ENCODE peak calls at places on chromosome 20, in six cellular contexts. One of them, this sample, is unnamed.

GRCh38 chr20:35395728-35396127 is 16.0 kb downstream of the UQCC1 start:
- DNase-seq in CD8-positive, alpha-beta T cell: no peak
- DNase-seq in fibroblast of lung: peak
- DNase-seq in heart left ventricle: no peak
- DNase-seq in foreskin fibroblast: peak
- DNase-seq in endothelial cell: no peak
- DNase-seq in this sample: no peak

GRCh38 chr20:35327074-35327976 is 35.1 kb upstream of the FAM83C start:
- DNase-seq in CD8-positive, alpha-beta T cell: no peak
- DNase-seq in fibroblast of lung: peak
- DNase-seq in heart left ventricle: no peak
- DNase-seq in foreskin fibroblast: peak
- DNase-seq in endothelial cell: no peak
- DNase-seq in this sample: no peak

GRCh38 chr20:17912916-17913315 is 55.7 kb downstream of the SNX5 start:
- DNase-seq in CD8-positive, alpha-beta T cell: no peak
- DNase-seq in fibroblast of lung: peak
- DNase-seq in heart left ventricle: no peak
- DNase-seq in foreskin fibroblast: peak
- DNase-seq in endothelial cell: no peak
- DNase-seq in this sample: no peak

GRCh38 chr20:47360489-47361267 is 4.2 kb upstream of the ZMYND8 start:
- DNase-seq in CD8-positive, alpha-beta T cell: no peak
- DNase-seq in fibroblast of lung: peak
- DNase-seq in heart left ventricle: peak
- DNase-seq in foreskin fibroblast: peak
- DNase-seq in endothelial cell: peak
- DNase-seq in this sample: peak

GRCh38 chr20:48626938-48627736 is 200.7 kb downstream of the PREX1 start:
- DNase-seq in CD8-positive, alpha-beta T cell: no peak
- DNase-seq in fibroblast of lung: no peak
- DNase-seq in heart left ventricle: no peak
- DNase-seq in foreskin fibroblast: no peak
- DNase-seq in endothelial cell: no peak
- DNase-seq in this sample: no peak

GRCh38 chr20:9079038-9079731 is 10.3 kb downstream of the PLCB4 start:
- DNase-seq in CD8-positive, alpha-beta T cell: no peak
- DNase-seq in fibroblast of lung: no peak
- DNase-seq in heart left ventricle: no peak
- DNase-seq in foreskin fibroblast: no peak
- DNase-seq in endothelial cell: no peak
- DNase-seq in this sample: no peak

GRCh38 chr20:55415567-55416142 is 589.7 kb downstream of the CBLN4 start:
- DNase-seq in CD8-positive, alpha-beta T cell: no peak
- DNase-seq in fibroblast of lung: no peak
- DNase-seq in heart left ventricle: no peak
- DNase-seq in foreskin fibroblast: no peak
- DNase-seq in endothelial cell: no peak
- DNase-seq in this sample: no peak

GRCh38 chr20:3101251-3101650 is 16.7 kb upstream of the AVP start:
- DNase-seq in CD8-positive, alpha-beta T cell: no peak
- DNase-seq in fibroblast of lung: no peak
- DNase-seq in heart left ventricle: no peak
- DNase-seq in foreskin fibroblast: no peak
- DNase-seq in endothelial cell: no peak
- DNase-seq in this sample: no peak

GRCh38 chr20:43771791-43772190 is 45.0 kb upstream of the GTSF1L start:
- DNase-seq in CD8-positive, alpha-beta T cell: no peak
- DNase-seq in fibroblast of lung: no peak
- DNase-seq in heart left ventricle: no peak
- DNase-seq in foreskin fibroblast: no peak
- DNase-seq in endothelial cell: no peak
- DNase-seq in this sample: no peak

GRCh38 chr20:61830956-61831355 is 234.7 kb downstream of the TAF4 start:
- DNase-seq in CD8-positive, alpha-beta T cell: no peak
- DNase-seq in fibroblast of lung: no peak
- DNase-seq in heart left ventricle: no peak
- DNase-seq in foreskin fibroblast: no peak
- DNase-seq in endothelial cell: no peak
- DNase-seq in this sample: no peak

GRCh38 chr20:18224968-18225568 is 63.3 kb upstream of the ZNF133 start:
- DNase-seq in CD8-positive, alpha-beta T cell: no peak
- DNase-seq in fibroblast of lung: peak
- DNase-seq in heart left ventricle: no peak
- DNase-seq in foreskin fibroblast: peak
- DNase-seq in endothelial cell: peak
- DNase-seq in this sample: no peak

GRCh38 chr20:13819885-13820645 is 35.2 kb downstream of the NDUFAF5 start:
- DNase-seq in CD8-positive, alpha-beta T cell: peak
- DNase-seq in fibroblast of lung: peak
- DNase-seq in heart left ventricle: no peak
- DNase-seq in foreskin fibroblast: peak
- DNase-seq in endothelial cell: no peak
- DNase-seq in this sample: no peak

GRCh38 chr20:45080867-45081616 is 19.9 kb downstream of the KCNS1 start:
- DNase-seq in CD8-positive, alpha-beta T cell: no peak
- DNase-seq in fibroblast of lung: peak
- DNase-seq in heart left ventricle: no peak
- DNase-seq in foreskin fibroblast: no peak
- DNase-seq in endothelial cell: peak
- DNase-seq in this sample: no peak
- TF ChIP-seq CTCF in CD8-positive, alpha-beta T cell: peak
- TF ChIP-seq CTCF in fibroblast of lung: peak
- TF ChIP-seq CTCF in heart left ventricle: peak
- TF ChIP-seq CTCF in foreskin fibroblast: peak
- TF ChIP-seq CTCF in endothelial cell: peak
- TF ChIP-seq CTCF in this sample: peak

DNA sequence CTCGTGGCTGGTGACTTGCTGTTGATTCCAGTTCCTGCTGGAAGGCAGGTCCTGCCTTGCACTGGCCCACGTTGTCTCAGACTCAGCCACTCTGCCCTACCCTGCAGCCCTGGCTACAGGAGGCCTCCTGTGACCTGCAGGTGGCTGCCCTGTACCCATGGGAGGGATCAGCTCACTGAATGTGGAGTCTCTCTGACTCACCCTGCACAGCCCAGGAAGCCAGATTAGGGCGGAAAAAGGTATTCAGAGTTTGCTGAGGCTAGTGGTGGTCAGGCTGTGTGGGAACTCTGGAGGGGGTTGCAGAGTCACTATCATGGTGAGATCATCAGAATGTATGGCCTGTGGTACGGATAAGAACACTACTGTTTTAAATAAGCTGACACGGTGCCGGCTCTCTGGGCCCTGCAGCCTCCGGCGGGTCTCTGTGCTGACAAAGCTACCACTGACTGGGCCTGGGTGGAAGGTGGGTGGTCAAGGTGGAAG is 24.7 kb upstream of the PYGB start:
- DNase-seq in CD8-positive, alpha-beta T cell: no peak
- DNase-seq in fibroblast of lung: peak
- DNase-seq in heart left ventricle: no peak
- DNase-seq in foreskin fibroblast: peak
- DNase-seq in endothelial cell: no peak
- DNase-seq in this sample: no peak
- TF ChIP-seq CTCF in CD8-positive, alpha-beta T cell: no peak
- TF ChIP-seq CTCF in fibroblast of lung: peak
- TF ChIP-seq CTCF in heart left ventricle: no peak
- TF ChIP-seq CTCF in foreskin fibroblast: no peak
- TF ChIP-seq CTCF in endothelial cell: no peak
- TF ChIP-seq CTCF in this sample: no peak

GRCh38 chr20:25574411-25574810 is 10.9 kb downstream of the NINL start:
- DNase-seq in CD8-positive, alpha-beta T cell: no peak
- DNase-seq in fibroblast of lung: peak
- DNase-seq in heart left ventricle: no peak
- DNase-seq in foreskin fibroblast: peak
- DNase-seq in endothelial cell: peak
- DNase-seq in this sample: no peak
- TF ChIP-seq CTCF in CD8-positive, alpha-beta T cell: no peak
- TF ChIP-seq CTCF in fibroblast of lung: peak
- TF ChIP-seq CTCF in heart left ventricle: no peak
- TF ChIP-seq CTCF in foreskin fibroblast: peak
- TF ChIP-seq CTCF in endothelial cell: no peak
- TF ChIP-seq CTCF in this sample: no peak

GRCh38 chr20:41340327-41341055 is at the start of gene LPIN3:
- DNase-seq in CD8-positive, alpha-beta T cell: peak
- DNase-seq in fibroblast of lung: peak
- DNase-seq in heart left ventricle: peak
- DNase-seq in foreskin fibroblast: peak
- DNase-seq in endothelial cell: peak
- DNase-seq in this sample: no peak
- TF ChIP-seq CTCF in CD8-positive, alpha-beta T cell: peak
- TF ChIP-seq CTCF in fibroblast of lung: peak
- TF ChIP-seq CTCF in heart left ventricle: peak
- TF ChIP-seq CTCF in foreskin fibroblast: peak
- TF ChIP-seq CTCF in endothelial cell: peak
- TF ChIP-seq CTCF in this sample: peak

DNA sequence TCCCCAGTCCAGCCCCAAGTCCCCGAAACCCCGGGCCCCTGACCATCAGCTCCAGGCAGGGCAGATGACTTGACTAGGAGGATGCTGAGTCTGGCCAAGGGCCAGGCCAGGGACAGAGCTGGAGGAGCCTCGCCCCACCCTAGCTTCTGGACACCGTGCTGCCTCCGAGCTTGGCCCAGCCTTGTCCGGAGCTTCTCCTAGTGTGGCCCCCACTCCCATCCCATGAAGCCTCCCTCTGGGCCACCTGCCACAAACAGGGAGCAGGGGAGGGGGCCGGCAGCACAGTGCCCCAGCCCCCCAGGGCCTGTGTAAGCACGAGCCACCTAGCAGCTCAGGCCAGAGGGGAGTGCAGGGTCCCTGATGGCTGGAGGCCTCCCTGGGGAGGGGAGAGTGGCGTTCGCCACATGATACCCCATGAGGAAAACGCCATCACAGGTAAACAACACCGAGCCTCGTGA is 5.3 kb downstream of the EEF1A2 start:
- DNase-seq in CD8-positive, alpha-beta T cell: peak
- DNase-seq in fibroblast of lung: no peak
- DNase-seq in heart left ventricle: no peak
- DNase-seq in foreskin fibroblast: no peak
- DNase-seq in endothelial cell: no peak
- DNase-seq in this sample: no peak
- TF ChIP-seq CTCF in CD8-positive, alpha-beta T cell: no peak
- TF ChIP-seq CTCF in fibroblast of lung: no peak
- TF ChIP-seq CTCF in heart left ventricle: no peak
- TF ChIP-seq CTCF in foreskin fibroblast: no peak
- TF ChIP-seq CTCF in endothelial cell: no peak
- TF ChIP-seq CTCF in this sample: no peak

GRCh38 chr20:33840759-33841438 is 29.8 kb downstream of the CHMP4B start:
- DNase-seq in CD8-positive, alpha-beta T cell: no peak
- DNase-seq in fibroblast of lung: no peak
- DNase-seq in heart left ventricle: no peak
- DNase-seq in foreskin fibroblast: no peak
- DNase-seq in endothelial cell: no peak
- DNase-seq in this sample: no peak

GRCh38 chr20:33838035-33838864 is 27.1 kb downstream of the CHMP4B start:
- DNase-seq in CD8-positive, alpha-beta T cell: no peak
- DNase-seq in fibroblast of lung: no peak
- DNase-seq in heart left ventricle: no peak
- DNase-seq in foreskin fibroblast: no peak
- DNase-seq in endothelial cell: no peak
- DNase-seq in this sample: no peak

GRCh38 chr20:33837096-33837830 is 26.1 kb downstream of the CHMP4B start:
- DNase-seq in CD8-positive, alpha-beta T cell: no peak
- DNase-seq in fibroblast of lung: no peak
- DNase-seq in heart left ventricle: no peak
- DNase-seq in foreskin fibroblast: no peak
- DNase-seq in endothelial cell: no peak
- DNase-seq in this sample: no peak

GRCh38 chr20:33841439-33841799 is 30.3 kb downstream of the CHMP4B start:
- DNase-seq in CD8-positive, alpha-beta T cell: no peak
- DNase-seq in fibroblast of lung: no peak
- DNase-seq in heart left ventricle: no peak
- DNase-seq in foreskin fibroblast: no peak
- DNase-seq in endothelial cell: no peak
- DNase-seq in this sample: no peak

GRCh38 chr20:33839591-33839990 is 28.4 kb downstream of the CHMP4B start:
- DNase-seq in CD8-positive, alpha-beta T cell: no peak
- DNase-seq in fibroblast of lung: no peak
- DNase-seq in heart left ventricle: peak
- DNase-seq in foreskin fibroblast: no peak
- DNase-seq in endothelial cell: no peak
- DNase-seq in this sample: no peak
- TF ChIP-seq CTCF in CD8-positive, alpha-beta T cell: no peak
- TF ChIP-seq CTCF in fibroblast of lung: no peak
- TF ChIP-seq CTCF in heart left ventricle: no peak
- TF ChIP-seq CTCF in foreskin fibroblast: no peak
- TF ChIP-seq CTCF in endothelial cell: no peak
- TF ChIP-seq CTCF in this sample: no peak

DNA sequence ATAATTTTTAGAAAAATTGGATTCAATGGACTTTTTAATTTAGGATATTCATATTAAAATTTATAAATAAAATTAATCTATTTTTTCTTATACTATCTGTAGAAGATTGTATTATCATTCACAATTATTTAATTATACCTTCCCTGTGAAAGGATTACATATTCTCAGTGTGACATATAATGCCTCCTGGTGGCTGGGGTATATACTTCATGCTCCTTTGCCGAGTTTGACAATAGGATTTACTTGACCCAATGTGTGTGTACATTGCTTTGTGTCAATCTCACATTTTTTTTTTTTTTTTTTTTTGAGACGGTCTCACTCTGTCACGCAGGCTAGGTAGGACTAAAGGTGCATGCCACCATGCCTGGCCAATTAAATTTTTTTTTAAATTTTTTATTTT is 230.0 kb upstream of the CHD6 start:
- DNase-seq in CD8-positive, alpha-beta T cell: no peak
- DNase-seq in fibroblast of lung: no peak
- DNase-seq in heart left ventricle: no peak
- DNase-seq in foreskin fibroblast: no peak
- DNase-seq in endothelial cell: no peak
- DNase-seq in this sample: no peak
- TF ChIP-seq CTCF in CD8-positive, alpha-beta T cell: no peak
- TF ChIP-seq CTCF in fibroblast of lung: no peak
- TF ChIP-seq CTCF in heart left ventricle: no peak
- TF ChIP-seq CTCF in foreskin fibroblast: no peak
- TF ChIP-seq CTCF in endothelial cell: no peak
- TF ChIP-seq CTCF in this sample: no peak

GRCh38 chr20:50509923-50510705 is at the start of gene PTPN1:
- DNase-seq in CD8-positive, alpha-beta T cell: peak
- DNase-seq in fibroblast of lung: peak
- DNase-seq in heart left ventricle: peak
- DNase-seq in foreskin fibroblast: peak
- DNase-seq in endothelial cell: peak
- DNase-seq in this sample: peak

GRCh38 chr20:50501970-50502745 is 8.0 kb upstream of the PTPN1 start:
- DNase-seq in CD8-positive, alpha-beta T cell: no peak
- DNase-seq in fibroblast of lung: no peak
- DNase-seq in heart left ventricle: no peak
- DNase-seq in foreskin fibroblast: no peak
- DNase-seq in endothelial cell: no peak
- DNase-seq in this sample: no peak

GRCh38 chr20:50504231-50504823 is 5.9 kb upstream of the PTPN1 start:
- DNase-seq in CD8-positive, alpha-beta T cell: no peak
- DNase-seq in fibroblast of lung: peak
- DNase-seq in heart left ventricle: no peak
- DNase-seq in foreskin fibroblast: no peak
- DNase-seq in endothelial cell: no peak
- DNase-seq in this sample: no peak

GRCh38 chr20:50508171-50508761 is 1.9 kb upstream of the PTPN1 start:
- DNase-seq in CD8-positive, alpha-beta T cell: no peak
- DNase-seq in fibroblast of lung: no peak
- DNase-seq in heart left ventricle: no peak
- DNase-seq in foreskin fibroblast: no peak
- DNase-seq in endothelial cell: no peak
- DNase-seq in this sample: no peak

GRCh38 chr20:50506270-50506579 is 4.0 kb upstream of the PTPN1 start:
- DNase-seq in CD8-positive, alpha-beta T cell: no peak
- DNase-seq in fibroblast of lung: no peak
- DNase-seq in heart left ventricle: no peak
- DNase-seq in foreskin fibroblast: no peak
- DNase-seq in endothelial cell: no peak
- DNase-seq in this sample: no peak
- TF ChIP-seq CTCF in CD8-positive, alpha-beta T cell: no peak
- TF ChIP-seq CTCF in fibroblast of lung: no peak
- TF ChIP-seq CTCF in heart left ventricle: no peak
- TF ChIP-seq CTCF in foreskin fibroblast: peak
- TF ChIP-seq CTCF in endothelial cell: no peak
- TF ChIP-seq CTCF in this sample: peak